ENCODE peak calls at places on chromosomes 11 and 22, in eight cellular contexts. One of them, this sample, is unnamed.

GRCh38 chr22:20147286-20147988 is 3.4 kb downstream of the CCDC188 start:
- DNase-seq in heart left ventricle: no peak
- DNase-seq in gastrocnemius medialis: no peak
- DNase-seq in fibroblast of mammary gland: no peak
- DNase-seq in left lung: no peak
- DNase-seq in cardiac muscle cell: no peak
- DNase-seq in PC-9: no peak
- DNase-seq in endothelial cell of umbilical vein: no peak
- DNase-seq in this sample: no peak

GRCh38 chr11:64644348-64645242 is 53.6 kb downstream of the SLC22A12 start:
- DNase-seq in fibroblast of mammary gland: no peak
- DNase-seq in PC-9: no peak
- DNase-seq in heart left ventricle: no peak
- DNase-seq in left lung: no peak
- DNase-seq in endothelial cell of umbilical vein: no peak
- DNase-seq in cardiac muscle cell: peak; percentile 21
- DNase-seq in gastrocnemius medialis: no peak
- DNase-seq in this sample: peak; percentile 16

GRCh38 chr22:19523240-19524169 is 705 bp downstream of the CLDN5 start:
- DNase-seq in fibroblast of mammary gland: peak; percentile 21
- DNase-seq in heart left ventricle: no peak
- DNase-seq in cardiac muscle cell: peak; percentile 52
- DNase-seq in gastrocnemius medialis: no peak
- DNase-seq in PC-9: no peak
- DNase-seq in left lung: no peak
- DNase-seq in endothelial cell of umbilical vein: peak; percentile 60
- DNase-seq in this sample: peak; percentile 49

GRCh38 chr11:102314784-102315183 is 2.5 kb upstream of the BIRC3 start:
- DNase-seq in heart left ventricle: no peak
- DNase-seq in cardiac muscle cell: no peak
- DNase-seq in left lung: no peak
- DNase-seq in PC-9: no peak
- DNase-seq in gastrocnemius medialis: no peak
- DNase-seq in endothelial cell of umbilical vein: no peak
- DNase-seq in fibroblast of mammary gland: no peak
- DNase-seq in this sample: no peak

GRCh38 chr11:118437046-118437735 is 899 bp downstream of the KMT2A start:
- DNase-seq in heart left ventricle: peak; percentile 41
- DNase-seq in PC-9: peak; percentile 24
- DNase-seq in fibroblast of mammary gland: peak; percentile 31
- DNase-seq in cardiac muscle cell: peak; percentile 31
- DNase-seq in gastrocnemius medialis: peak; percentile 15
- DNase-seq in left lung: no peak
- DNase-seq in endothelial cell of umbilical vein: peak; percentile 34
- DNase-seq in this sample: peak; percentile 64

GRCh38 chr22:47107431-47107830 is 345.0 kb downstream of the TBC1D22A start:
- DNase-seq in fibroblast of mammary gland: peak; percentile 80
- DNase-seq in endothelial cell of umbilical vein: peak; percentile 34
- DNase-seq in PC-9: no peak
- DNase-seq in cardiac muscle cell: peak; percentile 68
- DNase-seq in heart left ventricle: no peak
- DNase-seq in left lung: no peak
- DNase-seq in gastrocnemius medialis: no peak
- DNase-seq in this sample: peak; percentile 83

GRCh38 chr11:134978388-134979088 is 566.5 kb upstream of the B3GAT1 start:
- DNase-seq in gastrocnemius medialis: no peak
- DNase-seq in fibroblast of mammary gland: no peak
- DNase-seq in heart left ventricle: no peak
- DNase-seq in endothelial cell of umbilical vein: no peak
- DNase-seq in PC-9: no peak
- DNase-seq in left lung: no peak
- DNase-seq in cardiac muscle cell: no peak
- DNase-seq in this sample: no peak

GRCh38 chr11:2190670-2191471 is 19.3 kb upstream of the TH start:
- DNase-seq in heart left ventricle: no peak
- DNase-seq in left lung: no peak
- DNase-seq in PC-9: no peak
- DNase-seq in gastrocnemius medialis: no peak
- DNase-seq in endothelial cell of umbilical vein: no peak
- DNase-seq in cardiac muscle cell: no peak
- DNase-seq in fibroblast of mammary gland: no peak
- DNase-seq in this sample: no peak

GRCh38 chr11:35242843-35243242 is 103.9 kb downstream of the CD44 start:
- DNase-seq in PC-9: no peak
- DNase-seq in heart left ventricle: no peak
- DNase-seq in fibroblast of mammary gland: no peak
- DNase-seq in gastrocnemius medialis: no peak
- DNase-seq in endothelial cell of umbilical vein: no peak
- DNase-seq in cardiac muscle cell: no peak
- DNase-seq in left lung: no peak
- DNase-seq in this sample: no peak

GRCh38 chr11:45028921-45029680 is 78.4 kb upstream of the TP53I11 start:
- DNase-seq in fibroblast of mammary gland: no peak
- DNase-seq in gastrocnemius medialis: no peak
- DNase-seq in endothelial cell of umbilical vein: no peak
- DNase-seq in cardiac muscle cell: no peak
- DNase-seq in left lung: no peak
- DNase-seq in PC-9: no peak
- DNase-seq in heart left ventricle: peak; percentile 55
- DNase-seq in this sample: no peak

GRCh38 chr11:70077411-70078094 is 564 bp upstream of the ANO1 start:
- DNase-seq in heart left ventricle: no peak
- DNase-seq in gastrocnemius medialis: no peak
- DNase-seq in left lung: peak; percentile 58
- DNase-seq in fibroblast of mammary gland: no peak
- DNase-seq in PC-9: peak; percentile 24
- DNase-seq in endothelial cell of umbilical vein: no peak
- DNase-seq in cardiac muscle cell: no peak
- DNase-seq in this sample: no peak

GRCh38 chr11:70116386-70117077 is 38.4 kb downstream of the ANO1 start:
- DNase-seq in left lung: peak; percentile 62
- DNase-seq in fibroblast of mammary gland: no peak
- DNase-seq in heart left ventricle: no peak
- DNase-seq in gastrocnemius medialis: no peak
- DNase-seq in cardiac muscle cell: no peak
- DNase-seq in PC-9: no peak
- DNase-seq in endothelial cell of umbilical vein: no peak
- DNase-seq in this sample: no peak

GRCh38 chr11:108591893-108592292 is 1.7 kb downstream of the EXPH5 start:
- DNase-seq in cardiac muscle cell: no peak
- DNase-seq in PC-9: no peak
- DNase-seq in endothelial cell of umbilical vein: no peak
- DNase-seq in left lung: no peak
- DNase-seq in fibroblast of mammary gland: no peak
- DNase-seq in heart left ventricle: no peak
- DNase-seq in gastrocnemius medialis: no peak
- DNase-seq in this sample: peak; percentile 29

GRCh38 chr11:90124946-90125345 is 9.5 kb upstream of the NAALAD2 start:
- DNase-seq in gastrocnemius medialis: no peak
- DNase-seq in heart left ventricle: no peak
- DNase-seq in PC-9: no peak
- DNase-seq in left lung: no peak
- DNase-seq in endothelial cell of umbilical vein: no peak
- DNase-seq in fibroblast of mammary gland: no peak
- DNase-seq in cardiac muscle cell: no peak
- DNase-seq in this sample: no peak

GRCh38 chr11:69730500-69730899 is 26.7 kb upstream of the FGF19 start:
- DNase-seq in left lung: no peak
- DNase-seq in gastrocnemius medialis: no peak
- DNase-seq in cardiac muscle cell: no peak
- DNase-seq in fibroblast of mammary gland: no peak
- DNase-seq in endothelial cell of umbilical vein: no peak
- DNase-seq in PC-9: no peak
- DNase-seq in heart left ventricle: no peak
- DNase-seq in this sample: no peak

GRCh38 chr11:119155733-119156492 is 7.1 kb downstream of the ABCG4 start:
- DNase-seq in heart left ventricle: no peak
- DNase-seq in fibroblast of mammary gland: peak; percentile 12
- DNase-seq in left lung: no peak
- DNase-seq in gastrocnemius medialis: no peak
- DNase-seq in cardiac muscle cell: no peak
- DNase-seq in endothelial cell of umbilical vein: no peak
- DNase-seq in PC-9: no peak
- DNase-seq in this sample: no peak

GRCh38 chr11:40125054-40125453 is 1334.4 kb downstream of the LRRC4C start:
- DNase-seq in fibroblast of mammary gland: no peak
- DNase-seq in PC-9: no peak
- DNase-seq in heart left ventricle: no peak
- DNase-seq in left lung: no peak
- DNase-seq in gastrocnemius medialis: no peak
- DNase-seq in cardiac muscle cell: no peak
- DNase-seq in endothelial cell of umbilical vein: no peak
- DNase-seq in this sample: no peak

GRCh38 chr11:107018902-107019493 is 722 bp upstream of the GUCY1A2 start:
- DNase-seq in endothelial cell of umbilical vein: peak; percentile 49
- DNase-seq in gastrocnemius medialis: no peak
- DNase-seq in heart left ventricle: peak; percentile 58
- DNase-seq in PC-9: peak; percentile 22
- DNase-seq in fibroblast of mammary gland: peak; percentile 67
- DNase-seq in cardiac muscle cell: peak; percentile 83
- DNase-seq in left lung: peak; percentile 82
- DNase-seq in this sample: peak; percentile 82

GRCh38 chr11:107017104-107017432 is 1.2 kb downstream of the GUCY1A2 start:
- DNase-seq in gastrocnemius medialis: no peak
- DNase-seq in left lung: no peak
- DNase-seq in fibroblast of mammary gland: no peak
- DNase-seq in heart left ventricle: peak; percentile 24
- DNase-seq in cardiac muscle cell: peak; percentile 16
- DNase-seq in PC-9: no peak
- DNase-seq in endothelial cell of umbilical vein: no peak
- DNase-seq in this sample: no peak

GRCh38 chr11:107014871-107015270 is 3.4 kb downstream of the GUCY1A2 start:
- DNase-seq in cardiac muscle cell: peak; percentile 15
- DNase-seq in gastrocnemius medialis: no peak
- DNase-seq in PC-9: no peak
- DNase-seq in fibroblast of mammary gland: peak; percentile 55
- DNase-seq in heart left ventricle: no peak
- DNase-seq in endothelial cell of umbilical vein: no peak
- DNase-seq in left lung: no peak
- DNase-seq in this sample: peak; percentile 35

GRCh38 chr11:107017433-107018227 is 646 bp downstream of the GUCY1A2 start:
- DNase-seq in PC-9: no peak
- DNase-seq in gastrocnemius medialis: no peak
- DNase-seq in heart left ventricle: peak; percentile 37
- DNase-seq in endothelial cell of umbilical vein: peak; percentile 7
- DNase-seq in cardiac muscle cell: peak; percentile 76
- DNase-seq in left lung: peak; percentile 78
- DNase-seq in fibroblast of mammary gland: peak; percentile 27
- DNase-seq in this sample: peak; percentile 22

GRCh38 chr11:107018274-107018901 is at the start of gene GUCY1A2:
- DNase-seq in gastrocnemius medialis: no peak
- DNase-seq in left lung: peak; percentile 65
- DNase-seq in PC-9: no peak
- DNase-seq in fibroblast of mammary gland: no peak
- DNase-seq in endothelial cell of umbilical vein: no peak
- DNase-seq in cardiac muscle cell: peak; percentile 50
- DNase-seq in heart left ventricle: peak; percentile 42
- DNase-seq in this sample: no peak
- H3K4me3 ChIP-seq in gastrocnemius medialis: peak within 1 kb of the TSS; percentile 47
- H3K4me3 ChIP-seq in left lung: peak within 1 kb of the TSS; percentile 31
- H3K4me3 ChIP-seq in PC-9: peak within 1 kb of the TSS; percentile 43
- H3K4me3 ChIP-seq in fibroblast of mammary gland: peak within 1 kb of the TSS; percentile 40
- H3K4me3 ChIP-seq in endothelial cell of umbilical vein: peak within 1 kb of the TSS; percentile 23
- H3K4me3 ChIP-seq in cardiac muscle cell: peak within 1 kb of the TSS; percentile 59
- H3K4me3 ChIP-seq in heart left ventricle: peak within 1 kb of the TSS; percentile 67
- H3K4me3 ChIP-seq in this sample: peak within 1 kb of the TSS; percentile 11

GRCh38 chr11:10407055-10407454 is 48.0 kb upstream of the AMPD3 start:
- DNase-seq in PC-9: peak; percentile 14
- DNase-seq in fibroblast of mammary gland: peak; percentile 81
- DNase-seq in cardiac muscle cell: no peak
- DNase-seq in left lung: no peak
- DNase-seq in gastrocnemius medialis: peak; percentile 64
- DNase-seq in heart left ventricle: no peak
- DNase-seq in endothelial cell of umbilical vein: peak; percentile 49
- DNase-seq in this sample: peak; percentile 97
- TF ChIP-seq CTCF in PC-9: no peak
- TF ChIP-seq CTCF in fibroblast of mammary gland: no peak
- TF ChIP-seq CTCF in cardiac muscle cell: no peak
- TF ChIP-seq CTCF in left lung: no peak
- TF ChIP-seq CTCF in gastrocnemius medialis: no peak
- TF ChIP-seq CTCF in heart left ventricle: no peak
- TF ChIP-seq CTCF in endothelial cell of umbilical vein: no peak
- TF ChIP-seq CTCF in this sample: no peak

DNA sequence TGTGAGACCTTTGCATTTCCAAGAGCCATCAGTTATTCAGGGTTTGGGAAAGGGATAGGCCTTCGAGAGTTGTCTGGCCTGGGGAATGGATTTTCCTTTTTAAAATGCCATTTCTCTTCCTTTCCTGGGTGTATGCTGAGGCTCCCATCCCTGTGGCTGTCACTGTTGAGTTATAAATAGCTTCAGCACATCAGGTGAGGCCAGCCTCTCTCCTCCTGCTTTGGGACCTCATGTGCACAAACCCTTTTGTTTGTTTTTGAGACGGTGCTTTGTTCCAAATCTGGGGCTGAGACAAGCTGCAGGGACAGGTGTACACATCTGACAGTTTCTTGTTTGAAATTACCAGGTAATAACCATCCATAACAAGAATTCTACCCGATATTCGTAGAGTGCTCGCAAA is 1.3 kb downstream of the TEF start:
- DNase-seq in left lung: no peak
- DNase-seq in cardiac muscle cell: no peak
- DNase-seq in heart left ventricle: no peak
- DNase-seq in PC-9: no peak
- DNase-seq in endothelial cell of umbilical vein: no peak
- DNase-seq in gastrocnemius medialis: no peak
- DNase-seq in fibroblast of mammary gland: no peak
- DNase-seq in this sample: no peak
- H3K4me3 ChIP-seq in left lung: peak overlapping the region; percentile 80
- H3K4me3 ChIP-seq in cardiac muscle cell: peak overlapping the region; percentile 57
- H3K4me3 ChIP-seq in heart left ventricle: peak overlapping the region; percentile 100
- H3K4me3 ChIP-seq in PC-9: no peak overlapping the region
- H3K4me3 ChIP-seq in endothelial cell of umbilical vein: no peak overlapping the region
- H3K4me3 ChIP-seq in gastrocnemius medialis: peak overlapping the region; percentile 83
- H3K4me3 ChIP-seq in fibroblast of mammary gland: no peak overlapping the region
- H3K4me3 ChIP-seq in this sample: peak overlapping the region; percentile 75

DNA sequence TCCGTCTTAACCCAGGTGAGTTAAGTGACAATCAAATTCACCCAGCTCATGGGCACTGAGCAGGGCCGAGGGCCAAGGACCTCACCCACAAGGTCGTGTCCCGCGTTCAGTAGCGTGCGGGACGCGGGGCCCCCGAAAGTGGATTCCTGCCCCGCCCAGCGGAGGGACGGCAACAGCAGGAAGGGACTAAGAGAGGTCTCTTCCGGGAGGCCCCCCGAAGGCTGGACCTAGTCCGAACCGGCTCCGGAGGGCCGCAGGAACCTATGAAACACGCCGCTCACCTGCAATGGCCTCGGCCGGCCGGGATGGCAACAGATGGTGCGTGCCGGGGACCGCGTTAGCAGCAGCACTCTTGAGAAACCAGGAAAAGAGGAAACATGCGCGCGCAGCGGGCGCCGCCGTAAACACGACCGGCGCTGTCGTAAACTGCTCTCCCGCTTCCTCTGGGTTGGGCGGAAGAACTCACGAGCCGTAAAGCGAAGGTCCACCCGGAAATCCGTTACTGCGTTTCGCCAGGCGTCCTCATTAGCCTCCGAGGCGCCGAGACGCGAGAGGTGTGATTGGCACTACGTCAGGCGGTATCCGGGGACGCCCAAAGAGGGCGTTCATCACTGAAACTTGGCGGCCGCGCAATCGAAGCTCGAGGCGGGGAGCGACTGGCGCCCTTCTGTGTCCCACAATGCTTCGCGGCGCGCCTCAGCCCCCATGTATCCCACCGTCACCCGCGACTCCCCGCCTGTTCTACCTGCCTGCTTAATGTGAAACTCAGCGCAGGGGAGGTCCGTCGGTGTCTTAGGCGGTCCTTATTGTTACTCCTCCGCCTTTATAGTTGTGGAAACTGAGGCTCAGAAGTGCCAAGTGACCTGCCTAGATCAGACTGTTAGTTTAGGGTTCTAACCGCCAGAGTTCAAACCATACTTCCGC is at the start of gene EIF3D:
- DNase-seq in cardiac muscle cell: peak; percentile 100
- DNase-seq in left lung: peak; percentile 99
- DNase-seq in gastrocnemius medialis: peak; percentile 98
- DNase-seq in PC-9: peak; percentile 99
- DNase-seq in heart left ventricle: peak; percentile 99
- DNase-seq in endothelial cell of umbilical vein: peak; percentile 100
- DNase-seq in fibroblast of mammary gland: peak; percentile 99
- DNase-seq in this sample: peak; percentile 100
- TF ChIP-seq CTCF in cardiac muscle cell: no peak
- TF ChIP-seq CTCF in left lung: no peak
- TF ChIP-seq CTCF in gastrocnemius medialis: no peak
- TF ChIP-seq CTCF in PC-9: peak; percentile 37
- TF ChIP-seq CTCF in heart left ventricle: no peak
- TF ChIP-seq CTCF in endothelial cell of umbilical vein: no peak
- TF ChIP-seq CTCF in fibroblast of mammary gland: no peak
- TF ChIP-seq CTCF in this sample: no peak

This sample was measured in epithelial cell of esophagus.